ENCODE peak calls at places on chromosomes 16 and 17, in eight cellular contexts. M is CD8-positive, alpha-beta T cell; D is adrenal gland; O is transverse colon; E is right cardiac atrium; G is thyroid gland; W is left ventricle myocardium inferior; N is fibroblast of lung. X is an unnamed sample.

GRCh38 chr17:10156579-10157488 is 41.6 kb downstream of the GAS7 start:
- DNase-seq in M (no peak), D (peak; percentile 41), O (peak; percentile 36), E (peak; percentile 60), G (no peak), W (peak; percentile 47), N (no peak), X (no peak)

GRCh38 chr17:73784015-73784603 is 139.9 kb upstream of the SDK2 start:
- DNase-seq in M (no peak), D (no peak), O (no peak), E (no peak), G (no peak), W (no peak), N (no peak), X (no peak)

GRCh38 chr17:83057793-83058477 is 21.5 kb upstream of the METRNL start:
- DNase-seq in M (no peak), D (no peak), O (no peak), E (peak; percentile 79), G (peak; percentile 92), W (peak; percentile 81), N (no peak), X (no peak)

GRCh38 chr17:73198930-73199260 is 6.0 kb downstream of the COG1 start:
- DNase-seq in M (no peak), D (no peak), O (no peak), E (no peak), G (no peak), W (no peak), N (no peak), X (no peak)

GRCh38 chr17:80726558-80727408 is 182.1 kb downstream of the RPTOR start:
- DNase-seq in M (no peak), D (no peak), O (no peak), E (no peak), G (no peak), W (no peak), N (no peak), X (no peak)

GRCh38 chr17:18980682-18981384 is 23.7 kb downstream of the FAM83G start:
- DNase-seq in M (no peak), D (no peak), O (no peak), E (peak; percentile 37), G (no peak), W (no peak), N (no peak), X (no peak)

GRCh38 chr17:80917716-80918560 is 73.7 kb upstream of the CHMP6 start:
- DNase-seq in M (no peak), D (no peak), O (no peak), E (no peak), G (no peak), W (no peak), N (no peak), X (no peak)

GRCh38 chr16:2860826-2861567 is 3.0 kb upstream of the PRSS22 start:
- DNase-seq in M (no peak), D (no peak), O (no peak), E (no peak), G (no peak), W (no peak), N (no peak), X (no peak)

GRCh38 chr17:82445542-82445941 is 5.0 kb downstream of the CYBC1 start:
- DNase-seq in M (no peak), D (no peak), O (no peak), E (peak; percentile 50), G (no peak), W (no peak), N (no peak), X (no peak)

GRCh38 chr17:61458491-61459433 is 6.5 kb downstream of the TBX4 start:
- DNase-seq in M (peak; percentile 32), D (no peak), O (no peak), E (no peak), G (no peak), W (no peak), N (no peak), X (no peak)

GRCh38 chr17:14197582-14197981 is 39.1 kb downstream of the CDRT15 start:
- DNase-seq in M (peak; percentile 77), D (no peak), O (peak; percentile 26), E (peak; percentile 71), G (no peak), W (no peak), N (no peak), X (peak; percentile 32)

DNA sequence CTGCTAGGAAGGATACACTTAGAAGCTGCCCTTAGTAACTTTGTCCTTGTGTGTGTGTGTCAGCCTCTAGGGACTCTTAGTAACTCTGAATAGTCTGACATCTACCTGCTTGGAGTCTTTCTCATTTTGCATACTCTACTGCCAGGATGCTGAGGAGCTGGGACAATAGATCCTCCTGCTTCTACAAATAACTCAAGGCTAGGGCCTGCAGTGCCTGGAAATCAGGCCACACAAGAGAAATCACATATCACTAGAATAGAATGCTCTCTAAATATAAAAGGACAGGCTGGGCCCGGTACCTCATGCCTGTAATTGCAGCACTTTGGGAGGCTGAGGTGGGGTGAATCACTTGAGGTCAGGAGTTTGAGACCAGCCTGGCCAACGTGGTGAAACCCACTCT is 38.5 kb upstream of the SLC25A19 start:
- DNase-seq in M (no peak), D (no peak), O (no peak), E (no peak), G (no peak), W (no peak), N (no peak), X (no peak)
- H3K4me1 ChIP-seq in M (peaks cover 28% of the 10 kb centered on the region), D (peaks cover 8% of the 10 kb centered on the region), O (peaks cover 4% of the 10 kb centered on the region), E (peaks cover 15% of the 10 kb centered on the region), G (no peaks in the 10 kb centered on the region), W (peaks cover 47% of the 10 kb centered on the region), N (no peaks in the 10 kb centered on the region), X (peaks cover 26% of the 10 kb centered on the region)

DNA sequence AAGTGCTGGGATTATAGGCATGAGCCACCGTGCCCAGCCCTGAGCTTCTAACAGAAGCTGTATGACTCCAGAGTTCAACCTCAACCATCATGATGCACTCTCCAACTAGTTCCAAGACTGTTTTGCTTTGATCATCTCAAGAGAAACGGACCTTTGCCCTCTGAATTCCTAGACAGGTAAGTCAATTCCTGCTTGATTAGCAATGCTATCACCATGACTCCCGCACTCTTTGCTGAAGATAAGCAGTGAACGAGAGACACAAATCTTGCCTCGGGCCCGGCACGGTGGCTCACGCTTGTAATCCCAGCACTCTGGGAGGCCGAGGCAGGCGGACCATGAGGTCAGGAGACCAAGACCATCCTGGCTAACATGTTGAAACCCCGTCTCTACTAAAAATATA is 22.2 kb downstream of the ANKFY1 start:
- DNase-seq in M (no peak), D (no peak), O (no peak), E (no peak), G (no peak), W (no peak), N (no peak), X (no peak)
- H3K4me3 ChIP-seq in M (no peak overlapping the region), D (no peak overlapping the region), O (no peak overlapping the region), E (no peak overlapping the region), G (no peak overlapping the region), W (no peak overlapping the region), N (no peak overlapping the region), X (no peak overlapping the region)

GRCh38 chr16:68285683-68286082 is 21.4 kb downstream of the SLC7A6 start:
- DNase-seq in M (no peak), D (no peak), O (no peak), E (no peak), G (no peak), W (no peak), N (no peak), X (no peak)
- H3K4me1 ChIP-seq in M (peaks cover 100% of the 10 kb centered on the region), D (peaks cover 28% of the 10 kb centered on the region), O (peaks cover 14% of the 10 kb centered on the region), E (peaks cover 38% of the 10 kb centered on the region), G (peaks cover 4% of the 10 kb centered on the region), W (peaks cover 100% of the 10 kb centered on the region), N (peaks cover 10% of the 10 kb centered on the region), X (peaks cover 98% of the 10 kb centered on the region)

DNA sequence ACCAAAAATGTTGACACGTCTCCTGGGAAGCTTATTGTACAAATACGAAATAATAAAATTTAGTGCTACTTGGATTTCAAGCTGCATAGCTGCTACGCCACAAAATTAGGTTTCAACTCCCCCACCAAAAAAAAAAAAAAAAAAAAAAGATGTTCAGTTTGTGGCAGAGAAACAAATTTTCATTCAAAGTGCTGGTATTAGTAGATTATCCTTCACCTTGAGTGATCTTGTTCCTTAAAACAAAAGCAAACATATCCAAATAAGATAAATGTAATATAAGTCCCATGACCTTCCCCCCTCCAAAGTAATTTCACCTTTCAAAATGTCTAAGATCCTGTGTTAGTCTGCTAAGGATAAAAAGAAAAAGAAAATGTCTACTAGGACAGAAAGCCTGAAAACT is 2.2 kb downstream of the TOB1 start:
- DNase-seq in M (no peak), D (no peak), O (no peak), E (no peak), G (no peak), W (no peak), N (no peak), X (no peak)
- H3K4me3 ChIP-seq in M (peak overlapping the region; percentile 64), D (no peak overlapping the region), O (no peak overlapping the region), E (peak overlapping the region; percentile 95), G (no peak overlapping the region), W (peak overlapping the region; percentile 94), N (peak overlapping the region; percentile 96), X (peak overlapping the region; percentile 89)